ENCODE peak calls at places on chromosomes 11 and 22, in ten cellular contexts. B is RWPE1; I is activated CD8-positive, alpha-beta memory T cell treated with anti-CD3 and anti-CD28 coated beads for 1 hour; A is neural progenitor cell; P is activated T-helper 1 cell treated with anti-CD3 and anti-CD28 coated beads, Interleukin-2, amount 50 U/mL, for 16 hours; L is A172; K is GOT3; S is GM03348; J is stimulated activated CD8-positive, alpha-beta memory T cell treated with anti-CD3 and anti-CD28 coated beads, Interleukin-4, amount 100 ng/mL, for 24 hours; X is NCI-H1417 treated with DMSO at 0.1 percent for 48 hours. E is an unnamed sample.

GRCh38 chr11:4181780-4182721 is 87.5 kb downstream of the RRM1 start:
- DNase-seq in K (no peak), B (peak), P (no peak), A (peak), L (peak), J (no peak), S (peak), X (no peak), I (no peak), E (peak)

GRCh38 chr11:76773921-76774361 is 9.2 kb upstream of the TSKU start:
- DNase-seq in K (no peak), I (no peak), J (no peak), L (no peak), X (no peak), S (no peak), B (peak), P (no peak), A (no peak), E (no peak)

GRCh38 chr11:45156201-45156600 is 9.8 kb downstream of the PRDM11 start:
- DNase-seq in S (no peak), J (no peak), P (no peak), K (no peak), B (no peak), L (no peak), X (no peak), I (no peak), A (no peak), E (no peak)

GRCh38 chr22:30559889-30560288 is 13.3 kb upstream of the SEC14L6 start:
- DNase-seq in B (no peak), K (no peak), A (no peak), S (no peak), P (no peak), L (no peak), I (no peak), J (no peak), X (no peak), E (no peak)

GRCh38 chr22:35664955-35665577 is 16.8 kb downstream of the APOL6 start:
- DNase-seq in K (no peak), X (no peak), P (no peak), J (no peak), A (no peak), I (no peak), S (no peak), L (no peak), B (no peak), E (no peak)

GRCh38 chr22:50531546-50532352 is 1.9 kb upstream of the TYMP start:
- DNase-seq in S (peak), I (no peak), P (no peak), L (no peak), K (peak), X (no peak), B (no peak), J (peak), A (peak), E (peak)

GRCh38 chr22:21041937-21042336 is 3.8 kb upstream of the LRRC74B start:
- DNase-seq in B (no peak), K (no peak), P (no peak), S (no peak), I (no peak), L (peak), A (no peak), X (no peak), J (no peak), E (no peak)

GRCh38 chr11:93845181-93846092 is 5.0 kb downstream of the VSTM5 start:
- DNase-seq in B (no peak), S (no peak), J (no peak), I (no peak), L (no peak), K (no peak), P (no peak), A (no peak), X (no peak), E (no peak)

GRCh38 chr22:42976131-42976530 is 38.8 kb downstream of the PACSIN2 start:
- DNase-seq in S (no peak), I (no peak), A (no peak), L (no peak), J (no peak), K (no peak), P (no peak), B (no peak), X (no peak), E (no peak)

GRCh38 chr11:45671246-45672171 is 6.1 kb upstream of the CHST1 start:
- DNase-seq in B (no peak), L (no peak), P (no peak), S (no peak), K (no peak), J (no peak), I (no peak), A (no peak), X (no peak), E (no peak)

GRCh38 chr22:39343259-39344045 is 6.3 kb upstream of the SYNGR1 start:
- DNase-seq in P (no peak), A (peak), L (peak), B (peak), J (peak), X (no peak), K (no peak), S (peak), I (no peak), E (peak)

GRCh38 chr11:66614073-66614472 is 2.4 kb upstream of the RBM14 start:
- DNase-seq in B (no peak), I (no peak), A (no peak), K (no peak), J (no peak), P (no peak), L (no peak), S (no peak), X (no peak), E (no peak)

GRCh38 chr22:29269731-29270474 is 1.8 kb downstream of the EWSR1 start:
- DNase-seq in P (no peak), J (no peak), S (no peak), I (no peak), L (no peak), B (no peak), A (peak), K (no peak), X (no peak), E (no peak)

GRCh38 chr22:39967996-39968968 is 8.1 kb downstream of the TMA7B start:
- DNase-seq in J (no peak), S (peak), L (no peak), B (no peak), X (no peak), I (no peak), P (no peak), K (no peak), A (peak), E (no peak)

GRCh38 chr11:61265357-61265756 is 24.4 kb downstream of the PGA5 start:
- DNase-seq in A (no peak), B (no peak), S (no peak), I (no peak), L (no peak), P (no peak), K (no peak), J (no peak), X (no peak), E (no peak)

GRCh38 chr22:45240137-45240809 is 421 bp downstream of the KIAA0930 start:
- DNase-seq in X (no peak), P (no peak), I (no peak), L (no peak), B (peak), A (peak), J (peak), S (peak), K (no peak), E (peak)

GRCh38 chr11:12474871-12475270 is 97.5 kb downstream of the PARVA start:
- DNase-seq in J (no peak), P (no peak), I (no peak), K (no peak), X (no peak), S (no peak), A (no peak), B (no peak), L (no peak), E (no peak)

GRCh38 chr11:83574516-83574915 is 288.3 kb upstream of the CCDC90B start:
- DNase-seq in B (peak), K (no peak), I (no peak), J (no peak), S (peak), L (peak), A (no peak), P (no peak), X (no peak), E (peak)

GRCh38 chr11:36399236-36399635 is 103.1 kb downstream of the PRR5L start:
- DNase-seq in J (no peak), S (no peak), X (no peak), A (no peak), L (no peak), I (no peak), B (no peak), K (no peak), P (no peak), E (no peak)

GRCh38 chr11:79212711-79213110 is 228.1 kb downstream of the TENM4 start:
- DNase-seq in X (no peak), L (no peak), B (no peak), I (no peak), K (no peak), S (no peak), P (no peak), J (no peak), A (peak), E (no peak)

GRCh38 chr22:44519895-44520294 is 21.9 kb upstream of the RTL6 start:
- DNase-seq in J (no peak), A (no peak), L (no peak), I (no peak), X (peak), S (no peak), B (no peak), K (no peak), P (no peak), E (no peak)

GRCh38 chr11:106156290-106156937 is 79.0 kb downstream of the AASDHPPT start:
- DNase-seq in X (no peak), I (no peak), A (peak), B (peak), J (no peak), P (no peak), K (no peak), S (peak), L (peak), E (peak)

GRCh38 chr11:68889948-68890446 is 13.6 kb downstream of the MRPL21 start:
- DNase-seq in A (peak), K (no peak), B (no peak), I (no peak), P (no peak), S (peak), L (no peak), J (no peak), X (no peak), E (peak)

GRCh38 chr22:49052560-49052959 is 775.1 kb downstream of the BRD1 start:
- DNase-seq in A (no peak), K (no peak), P (no peak), S (no peak), I (no peak), X (no peak), J (no peak), L (no peak), B (no peak), E (no peak)

GRCh38 chr11:82191690-82192089 is 542.0 kb downstream of the FAM181B start:
- DNase-seq in L (no peak), I (no peak), B (no peak), X (no peak), A (no peak), K (no peak), S (no peak), J (no peak), P (no peak), E (no peak)

GRCh38 chr11:66956689-66957290 is 1.4 kb downstream of the PC start:
- DNase-seq in X (no peak), P (no peak), L (no peak), S (peak), K (no peak), J (no peak), B (peak), A (peak), I (no peak), E (no peak)

GRCh38 chr11:121040614-121041002 is 16.7 kb downstream of the TBCEL start:
- DNase-seq in B (no peak), J (no peak), L (no peak), A (no peak), X (no peak), I (no peak), K (no peak), P (no peak), S (no peak), E (no peak)

GRCh38 chr22:44358723-44359440 is 46.1 kb upstream of the SHISAL1 start:
- DNase-seq in X (no peak), K (no peak), I (no peak), J (no peak), S (no peak), P (no peak), B (no peak), L (no peak), A (no peak), E (no peak)

GRCh38 chr22:17232406-17232805 is 13.2 kb upstream of the ADA2 start:
- DNase-seq in L (no peak), I (no peak), K (no peak), J (no peak), B (no peak), S (no peak), A (peak), X (peak), P (no peak), E (no peak)

GRCh38 chr11:110366234-110366633 is 63.5 kb upstream of the FDX1 start:
- DNase-seq in I (no peak), X (no peak), A (no peak), P (no peak), J (no peak), B (peak), L (no peak), S (no peak), K (no peak), E (no peak)